ENCODE peak calls at places on chromosomes 4 and X, in four cellular contexts. O is activated B cell treated with CpG ODN at 0.5 μM for 24 hours, F is fibroblast of pulmonary artery, K is IMR-90. S is an unnamed sample.

GRCh38 chr4:182240161-182241130 is 2.8 kb upstream of the TENM3 start:
- DNase-seq in K (peak), O (no peak), F (peak), S (peak)

GRCh38 chr4:82467442-82467841 is 37.1 kb downstream of the ENOPH1 start:
- DNase-seq in O (no peak), F (peak), K (no peak), S (no peak)

GRCh38 chrX:9465380-9466114 is 689 bp downstream of the TBL1X start:
- DNase-seq in O (peak), F (no peak), K (no peak), S (peak)

GRCh38 chr4:8201341-8201781 is 2.3 kb downstream of the SH3TC1 start:
- DNase-seq in F (no peak), K (no peak), O (peak), S (no peak)

GRCh38 chrX:48522291-48522690 is 683 bp downstream of the EBP start:
- DNase-seq in F (no peak), O (no peak), K (no peak), S (no peak)

GRCh38 chrX:115642304-115642703 is 81.3 kb downstream of the PLS3 start:
- DNase-seq in O (no peak), F (no peak), K (no peak), S (peak)

GRCh38 chr4:68062501-68062900 is 67.2 kb downstream of the TMPRSS11F start:
- DNase-seq in O (no peak), K (no peak), F (no peak), S (no peak)

GRCh38 chrX:459611-460010 is 72.9 kb upstream of the PPP2R3B start:
- DNase-seq in O (no peak), K (no peak), F (no peak), S (no peak)

GRCh38 chr4:77308843-77309242 is 151.8 kb downstream of the CCNG2 start:
- DNase-seq in K (peak), F (peak), O (no peak), S (no peak)

GRCh38 chrX:105711805-105712204 is 110.5 kb upstream of the NRK start:
- DNase-seq in K (no peak), O (no peak), F (no peak), S (no peak)

GRCh38 chr4:156913234-156913633 is 58.4 kb downstream of the PDGFC start:
- DNase-seq in O (no peak), K (no peak), F (no peak), S (no peak)

GRCh38 chrX:15894724-15895123 is 40.1 kb upstream of the AP1S2 start:
- DNase-seq in F (no peak), K (no peak), O (no peak), S (no peak)

GRCh38 chrX:46572295-46572936 is 1.1 kb upstream of the CHST7 start:
- DNase-seq in O (no peak), F (no peak), K (no peak), S (no peak)

GRCh38 chr4:185721949-185722316 is 90.1 kb downstream of the SORBS2 start:
- DNase-seq in K (no peak), O (no peak), F (peak), S (no peak)

GRCh38 chr4:8744083-8744805 is 127.4 kb downstream of the HMX1 start:
- DNase-seq in O (no peak), K (no peak), F (no peak), S (no peak)

GRCh38 chrX:75303795-75304194 is 29.9 kb downstream of the UPRT start:
- DNase-seq in K (peak), O (no peak), F (peak), S (no peak)

GRCh38 chr4:82373816-82374740 is at the start of gene HNRNPD:
- DNase-seq in O (peak), K (peak), F (peak), S (peak)

GRCh38 chr4:43757147-43757546 is 691.5 kb downstream of the KCTD8 start:
- DNase-seq in K (no peak), O (no peak), F (peak), S (no peak)

GRCh38 chr4:117514779-117515178 is 429.4 kb upstream of the TRAM1L1 start:
- DNase-seq in F (no peak), O (no peak), K (no peak), S (no peak)

GRCh38 chr4:89284828-89285227 is 22.8 kb downstream of the GPRIN3 start:
- DNase-seq in F (no peak), O (no peak), K (no peak), S (no peak)

GRCh38 chrX:130295519-130296314 is 27.0 kb upstream of the ZNF280C start:
- DNase-seq in K (peak), O (no peak), F (peak), S (no peak)

GRCh38 chrX:115892787-115893671 is 277.5 kb upstream of the AGTR2 start:
- DNase-seq in O (no peak), F (peak), K (peak), S (no peak)

GRCh38 chrX:3584415-3584996 is 128.9 kb downstream of the PRKX start:
- DNase-seq in F (no peak), K (no peak), O (no peak), S (no peak)

GRCh38 chrX:153782324-153782723 is 1.5 kb downstream of the SRPK3 start:
- DNase-seq in O (no peak), F (no peak), K (no peak), S (no peak)

GRCh38 chr4:25608644-25609043 is 47.0 kb upstream of the SLC34A2 start:
- DNase-seq in O (no peak), F (no peak), K (no peak), S (no peak)

GRCh38 chr4:153148796-153149195 is 55.4 kb upstream of the TRIM2 start:
- DNase-seq in K (peak), O (no peak), F (no peak), S (no peak)

GRCh38 chr4:159353422-159354116 is 250.7 kb downstream of the RAPGEF2 start:
- DNase-seq in O (no peak), F (no peak), K (no peak), S (peak)

GRCh38 chr4:177229331-177229730 is 80.3 kb upstream of the NEIL3 start:
- DNase-seq in F (peak), K (peak), O (no peak), S (no peak)

GRCh38 chr4:158459085-158459820 is 62.4 kb upstream of the RXFP1 start:
- DNase-seq in O (no peak), F (no peak), K (no peak), S (no peak)

GRCh38 chr4:3829954-3830773 is 64.0 kb downstream of the ADRA2C start:
- DNase-seq in O (no peak), K (no peak), F (no peak), S (peak)

GRCh38 chr4:26317766-26318165 is 3.0 kb upstream of the RBPJ start:
- DNase-seq in O (no peak), K (no peak), F (no peak), S (no peak)

GRCh38 chrX:150200820-150201287 is 162.3 kb upstream of the MAMLD1 start:
- DNase-seq in O (peak), F (peak), K (peak), S (no peak)

GRCh38 chr4:39714171-39714570 is 16.2 kb downstream of the UBE2K start:
- DNase-seq in F (no peak), O (no peak), K (no peak), S (no peak)

GRCh38 chr4:113633467-113633866 is 128.1 kb downstream of the CAMK2D start:
- DNase-seq in O (no peak), K (no peak), F (no peak), S (no peak)

GRCh38 chr4:124883642-124884041 is 171.1 kb upstream of the ANKRD50 start:
- DNase-seq in O (no peak), F (peak), K (peak), S (no peak)

GRCh38 chr4:24024597-24024996 is 134.8 kb upstream of the PPARGC1A start:
- DNase-seq in K (peak), O (no peak), F (peak), S (no peak)

GRCh38 chr4:84994280-84994679 is 27.8 kb upstream of the WDFY3 start:
- DNase-seq in K (no peak), O (no peak), F (peak), S (no peak)

GRCh38 chr4:47340914-47341313 is 122.6 kb downstream of the COMMD8 start:
- DNase-seq in F (no peak), K (no peak), O (no peak), S (no peak)

GRCh38 chrX:136268051-136269048 is 17.1 kb upstream of the MAP7D3 start:
- DNase-seq in O (no peak), F (peak), K (peak), S (peak)

GRCh38 chr4:581753-582361 is 5.8 kb upstream of the TMEM271 start:
- DNase-seq in O (no peak), K (no peak), F (no peak), S (no peak)

DNA sequence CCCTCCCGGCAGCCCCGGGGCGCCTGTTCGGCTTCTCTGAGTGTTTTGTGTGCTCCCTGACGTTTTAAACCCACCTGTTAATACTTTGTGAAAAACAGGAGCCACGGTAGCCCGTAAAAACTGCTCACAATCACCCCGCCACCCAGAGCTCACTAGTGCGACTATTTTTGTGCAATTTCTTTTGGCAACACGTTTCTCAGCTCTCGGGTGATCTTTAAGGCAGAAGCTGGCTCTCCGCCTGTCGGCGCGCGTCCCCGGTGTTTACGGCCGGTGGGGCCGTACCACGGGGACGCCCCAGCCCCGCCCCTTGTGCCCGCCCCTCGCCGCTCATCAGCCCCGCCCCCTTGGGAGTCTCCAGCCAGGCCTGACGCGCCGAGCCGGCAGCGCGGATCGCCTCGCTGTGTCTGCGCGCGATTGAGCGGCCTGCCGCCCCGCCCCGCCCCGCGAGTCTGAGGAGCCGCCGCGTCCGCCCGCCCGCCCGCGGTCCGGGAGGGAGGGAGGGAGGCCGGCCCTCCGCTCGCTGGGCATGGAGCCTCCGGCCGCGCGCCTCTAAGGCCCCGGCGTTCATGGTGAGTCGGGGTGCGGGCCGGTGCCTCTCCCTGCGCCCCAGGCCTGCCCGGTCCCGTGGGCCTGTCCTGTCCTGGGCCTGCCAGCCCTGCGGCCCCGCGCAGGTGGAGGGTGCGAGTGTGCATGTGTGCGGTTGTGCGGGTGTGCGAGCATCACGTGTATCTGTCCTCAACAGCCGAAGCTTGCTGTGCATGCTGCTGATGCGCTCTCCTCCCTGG is 56.2 kb upstream of the TADA2B start:
- DNase-seq in O (peak), F (peak), K (peak), S (peak)
- TF ChIP-seq CTCF in O (no peak), F (no peak), K (peak), S (no peak)

GRCh38 chrX:19005909-19006308 is 22.0 kb upstream of the PHKA2 start:
- DNase-seq in F (no peak), K (no peak), O (no peak), S (no peak)
- TF ChIP-seq CTCF in F (no peak), K (no peak), O (no peak), S (no peak)

GRCh38 chr4:111808174-111808573 is 337.1 kb upstream of the FAM241A start:
- DNase-seq in O (no peak), F (no peak), K (no peak), S (no peak)

GRCh38 chr4:111802191-111802590 is 343.1 kb upstream of the FAM241A start:
- DNase-seq in F (peak), O (no peak), K (no peak), S (no peak)

GRCh38 chr4:111811661-111812060 is 333.6 kb upstream of the FAM241A start:
- DNase-seq in O (no peak), F (no peak), K (no peak), S (no peak)

GRCh38 chr4:111807556-111807955 is 337.7 kb upstream of the FAM241A start:
- DNase-seq in O (no peak), F (no peak), K (no peak), S (no peak)

DNA sequence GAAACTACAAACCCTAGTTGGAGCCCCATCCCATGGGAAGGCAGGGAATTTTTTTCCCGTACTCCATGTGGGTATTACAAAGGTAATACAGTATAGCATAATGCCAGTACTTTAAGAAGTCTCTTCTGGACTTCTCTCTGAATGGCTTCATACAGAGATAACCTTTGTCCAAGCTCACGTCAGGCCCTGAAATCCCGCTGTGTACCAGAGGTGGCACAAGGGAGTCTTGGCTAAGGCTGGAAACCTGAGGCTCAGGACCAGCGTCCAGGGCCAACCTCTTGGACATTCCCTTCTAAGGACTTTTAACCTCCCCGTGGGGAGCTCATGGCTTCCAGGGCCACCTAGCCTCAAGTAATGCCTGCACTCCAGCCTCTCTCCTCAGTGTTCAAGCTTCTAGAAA is 338.9 kb upstream of the FAM241A start:
- DNase-seq in O (no peak), K (no peak), F (no peak), S (peak)
- TF ChIP-seq CTCF in O (no peak), K (no peak), F (no peak), S (peak)

GRCh38 chr4:100147198-100147597 is 43.1 kb downstream of the DDIT4L start:
- DNase-seq in O (no peak), F (no peak), K (no peak), S (no peak)
- TF ChIP-seq CTCF in O (no peak), F (no peak), K (no peak), S (no peak)